ENCODE peak calls at places on chromosome 17, in ten cellular contexts. E is GM12865, F is AG10803, U is cardiac fibroblast, T is BJ, I is left ventricle myocardium inferior, H is lower leg skin, D is hepatocyte, N is endodermal cell, A is stomach. K is an unnamed sample.

GRCh38 chr17:69961488-69962145 is 113.4 kb upstream of the KCNJ16 start:
- DNase-seq in E (no peak), F (no peak), U (no peak), T (no peak), I (no peak), H (no peak), D (peak), N (peak), A (peak), K (peak)

GRCh38 chr17:81481011-81481799 is 31.4 kb downstream of the ACTG1 start:
- DNase-seq in E (no peak), F (peak), U (peak), T (no peak), I (peak), H (no peak), D (peak), N (peak), A (peak), K (no peak)

GRCh38 chr17:82959242-82959930 is 119.6 kb upstream of the ZNF750 start:
- DNase-seq in E (no peak), F (no peak), U (no peak), T (no peak), I (peak), H (peak), D (no peak), N (no peak), A (peak), K (no peak)

GRCh38 chr17:81635431-81635830 is 1.5 kb downstream of the NPLOC4 start:
- DNase-seq in E (no peak), F (no peak), U (no peak), T (no peak), I (no peak), H (no peak), D (no peak), N (no peak), A (no peak), K (no peak)

GRCh38 chr17:51541215-51541614 is 280.9 kb downstream of the UTP18 start:
- DNase-seq in E (no peak), F (no peak), U (no peak), T (no peak), I (no peak), H (no peak), D (no peak), N (no peak), A (no peak), K (no peak)

GRCh38 chr17:41907633-41908539 is 10.9 kb downstream of the ACLY start:
- DNase-seq in E (no peak), F (peak), U (no peak), T (no peak), I (no peak), H (no peak), D (peak), N (no peak), A (no peak), K (no peak)

GRCh38 chr17:43401293-43401692 is 2.5 kb downstream of the ARL4D start:
- DNase-seq in E (no peak), F (peak), U (peak), T (no peak), I (no peak), H (no peak), D (peak), N (no peak), A (peak), K (no peak)

GRCh38 chr17:79074650-79075432 is at the start of gene ENGASE:
- DNase-seq in E (peak), F (peak), U (peak), T (peak), I (peak), H (peak), D (peak), N (peak), A (peak), K (peak)

GRCh38 chr17:77140878-77141767 is at the start of gene SEC14L1:
- DNase-seq in E (peak), F (peak), U (peak), T (no peak), I (peak), H (peak), D (peak), N (peak), A (peak), K (no peak)

GRCh38 chr17:4248504-4249277 is 15.1 kb downstream of the ANKFY1 start:
- DNase-seq in E (no peak), F (no peak), U (no peak), T (no peak), I (no peak), H (no peak), D (no peak), N (peak), A (no peak), K (no peak)

GRCh38 chr17:42456223-42457106 is 2.2 kb upstream of the ATP6V0A1 start:
- DNase-seq in E (peak), F (peak), U (peak), T (peak), I (no peak), H (no peak), D (no peak), N (no peak), A (no peak), K (no peak)

GRCh38 chr17:27320222-27320560 is 26.3 kb downstream of the WSB1 start:
- DNase-seq in E (no peak), F (no peak), U (no peak), T (no peak), I (no peak), H (no peak), D (no peak), N (no peak), A (no peak), K (no peak)

GRCh38 chr17:5537251-5537650 is 47.1 kb downstream of the NLRP1 start:
- DNase-seq in E (no peak), F (peak), U (peak), T (no peak), I (no peak), H (no peak), D (peak), N (no peak), A (no peak), K (no peak)
- TF ChIP-seq CTCF in E (no peak), F (no peak), U (no peak), T (no peak), I (no peak), H (no peak), D (no peak), N (no peak), A (no peak), K (no peak)

GRCh38 chr17:7579839-7580630 is 597 bp downstream of the CD68 start:
- DNase-seq in E (no peak), F (no peak), U (no peak), T (no peak), I (no peak), H (no peak), D (no peak), N (no peak), A (no peak), K (no peak)
- H3K4me3 ChIP-seq in E (no peak), F (peak), U (no peak), T (peak), I (peak), H (no peak), D (no peak), N (no peak), A (peak), K (no peak)

GRCh38 chr17:28547096-28547622 is 5.3 kb downstream of the UNC119 start:
- DNase-seq in E (no peak), F (no peak), U (no peak), T (no peak), I (no peak), H (no peak), D (no peak), N (no peak), A (no peak), K (no peak)

GRCh38 chr17:28548417-28549130 is 3.9 kb downstream of the UNC119 start:
- DNase-seq in E (no peak), F (no peak), U (no peak), T (no peak), I (no peak), H (no peak), D (no peak), N (peak), A (no peak), K (no peak)

GRCh38 chr17:28545787-28546415 is 6.5 kb downstream of the UNC119 start:
- DNase-seq in E (no peak), F (no peak), U (no peak), T (no peak), I (no peak), H (no peak), D (no peak), N (peak), A (no peak), K (no peak)

GRCh38 chr17:28549274-28550132 is 2.9 kb downstream of the UNC119 start:
- DNase-seq in E (peak), F (no peak), U (no peak), T (no peak), I (no peak), H (no peak), D (no peak), N (peak), A (no peak), K (no peak)

GRCh38 chr17:28547623-28548416 is 4.6 kb downstream of the UNC119 start:
- DNase-seq in E (peak), F (peak), U (peak), T (no peak), I (peak), H (no peak), D (peak), N (peak), A (peak), K (no peak)
- TF ChIP-seq CTCF in E (peak), F (peak), U (peak), T (peak), I (peak), H (no peak), D (peak), N (peak), A (peak), K (peak)

GRCh38 chr17:31269178-31269577 is 27.9 kb downstream of the OMG start:
- DNase-seq in E (no peak), F (no peak), U (no peak), T (no peak), I (no peak), H (no peak), D (peak), N (no peak), A (no peak), K (no peak)
- H3K4me3 ChIP-seq in E (no peak), F (no peak), U (no peak), T (no peak), I (no peak), H (no peak), D (no peak), N (no peak), A (no peak), K (no peak)

K was measured in LNCaP clone FGC.